ENCODE peak calls at places on chromosomes 3 and 15, in nine cellular contexts. S is brain microvascular endothelial cell, P is BE2C, C is HCT116, D is fibroblast of the aortic adventitia, K is endothelial cell, A is IMR-90, I is neural crest cell, N is mucosa of descending colon. Q is an unnamed sample.
A peak's percentile ranks its signal among the peaks of the same experiment; 100 is the strongest.

GRCh38 chr15:39564972-39565665 is 15.8 kb upstream of the THBS1 start:
- DNase-seq in S (no peak), P (no peak), C (no peak), D (no peak), K (no peak), A (no peak), I (no peak), N (no peak), Q (no peak)

GRCh38 chr15:46636220-46636619 is 1001.4 kb downstream of the SQOR start:
- DNase-seq in S (no peak), P (no peak), C (no peak), D (no peak), K (no peak), A (no peak), I (no peak), N (no peak), Q (no peak)

GRCh38 chr3:153162513-153163348 is 705 bp downstream of the RAP2B start:
- DNase-seq in S (no peak), P (no peak), C (no peak), D (peak; percentile 43), K (peak; percentile 41), A (peak; percentile 26), I (peak; percentile 34), N (peak; percentile 71), Q (peak; percentile 51)

GRCh38 chr15:50820808-50821382 is 55.4 kb upstream of the SPPL2A start:
- DNase-seq in S (no peak), P (no peak), C (no peak), D (no peak), K (no peak), A (no peak), I (no peak), N (no peak), Q (no peak)

GRCh38 chr15:79161837-79162508 is 71.4 kb upstream of the RASGRF1 start:
- DNase-seq in S (no peak), P (no peak), C (no peak), D (no peak), K (no peak), A (no peak), I (no peak), N (no peak), Q (no peak)

GRCh38 chr15:97547381-97547780 is 413.1 kb upstream of the ARRDC4 start:
- DNase-seq in S (no peak), P (no peak), C (no peak), D (no peak), K (no peak), A (no peak), I (no peak), N (no peak), Q (no peak)

GRCh38 chr3:100106531-100107155 is 7.7 kb downstream of the FILIP1L start:
- DNase-seq in S (peak; percentile 68), P (no peak), C (no peak), D (peak; percentile 59), K (no peak), A (peak; percentile 57), I (no peak), N (no peak), Q (no peak)

GRCh38 chr15:101211897-101212296 is 40.0 kb downstream of the CHSY1 start:
- DNase-seq in S (no peak), P (no peak), C (no peak), D (no peak), K (no peak), A (no peak), I (no peak), N (no peak), Q (no peak)

GRCh38 chr3:25592510-25592968 is 72.2 kb downstream of the TOP2B start:
- DNase-seq in S (peak; percentile 90), P (no peak), C (peak; percentile 33), D (peak; percentile 81), K (no peak), A (peak; percentile 78), I (no peak), N (no peak), Q (no peak)

GRCh38 chr3:98730338-98730737 is 32.8 kb upstream of the ST3GAL6 start:
- DNase-seq in S (peak; percentile 59), P (no peak), C (no peak), D (no peak), K (no peak), A (no peak), I (no peak), N (no peak), Q (no peak)

GRCh38 chr15:67998599-67999122 is 55.5 kb upstream of the PIAS1 start:
- DNase-seq in S (peak; percentile 37), P (no peak), C (no peak), D (peak; percentile 52), K (no peak), A (peak; percentile 62), I (no peak), N (peak; percentile 72), Q (no peak)

GRCh38 chr3:65953301-65953812 is 85.4 kb downstream of the MAGI1 start:
- DNase-seq in S (peak; percentile 28), P (no peak), C (peak; percentile 79), D (peak; percentile 45), K (no peak), A (no peak), I (no peak), N (peak; percentile 81), Q (no peak)

GRCh38 chr3:169668081-169668956 is 4.8 kb upstream of the MECOM start:
- DNase-seq in S (no peak), P (peak; percentile 34), C (no peak), D (peak; percentile 62), K (peak; percentile 55), A (peak; percentile 18), I (no peak), N (peak; percentile 67), Q (peak; percentile 49)

GRCh38 chr3:38165722-38166387 is 518 bp downstream of the OXSR1 start:
- DNase-seq in S (peak; percentile 43), P (no peak), C (no peak), D (peak; percentile 12), K (no peak), A (peak; percentile 46), I (no peak), N (peak; percentile 88), Q (peak; percentile 74)

GRCh38 chr3:185176756-185177359 is 24.0 kb upstream of the C3orf70 start:
- DNase-seq in S (peak; percentile 37), P (peak; percentile 52), C (peak; percentile 8), D (peak; percentile 50), K (peak; percentile 46), A (peak; percentile 40), I (peak; percentile 58), N (no peak), Q (peak; percentile 62)

GRCh38 chr3:4709336-4709735 is 216.2 kb downstream of the ITPR1 start:
- DNase-seq in S (no peak), P (no peak), C (no peak), D (peak; percentile 53), K (no peak), A (peak; percentile 43), I (no peak), N (no peak), Q (no peak)

GRCh38 chr3:22263042-22263441 is 512.0 kb upstream of the ZNF385D start:
- DNase-seq in S (peak; percentile 75), P (no peak), C (no peak), D (peak; percentile 64), K (no peak), A (peak; percentile 19), I (no peak), N (no peak), Q (no peak)

GRCh38 chr3:94069242-94069813 is 6.5 kb downstream of the NSUN3 start:
- DNase-seq in S (no peak), P (no peak), C (no peak), D (peak; percentile 62), K (no peak), A (peak; percentile 39), I (no peak), N (no peak), Q (no peak)

GRCh38 chr15:56759450-56759845 is 26.1 kb upstream of the ZNF280D start:
- DNase-seq in S (peak; percentile 98), P (no peak), C (no peak), D (peak; percentile 83), K (no peak), A (peak; percentile 98), I (no peak), N (no peak), Q (no peak)

GRCh38 chr15:65189102-65189740 is 4.1 kb upstream of the CLPX start:
- DNase-seq in S (peak; percentile 60), P (peak; percentile 50), C (peak; percentile 63), D (peak; percentile 80), K (peak; percentile 48), A (peak; percentile 67), I (peak; percentile 26), N (no peak), Q (no peak)

GRCh38 chr3:173275740-173276139 is 121.8 kb upstream of the NLGN1 start:
- DNase-seq in S (no peak), P (peak; percentile 23), C (peak; percentile 2), D (no peak), K (no peak), A (no peak), I (no peak), N (no peak), Q (no peak)
- TF ChIP-seq CTCF in S (no peak), P (peak; percentile 43), C (peak; percentile 53), D (no peak), K (no peak), A (no peak), I (no peak), N (no peak), Q (no peak)

GRCh38 chr15:23420806-23421575 is 26.1 kb downstream of the GOLGA6L2 start:
- DNase-seq in S (no peak), P (no peak), C (no peak), D (peak; percentile 33), K (no peak), A (no peak), I (no peak), N (no peak), Q (no peak)
- TF ChIP-seq CTCF in S (no peak), P (no peak), C (no peak), D (no peak), K (no peak), A (no peak), I (no peak), N (no peak), Q (no peak)

GRCh38 chr3:31432897-31433678 is 99.6 kb upstream of the STT3B start:
- DNase-seq in S (no peak), P (no peak), C (no peak), D (no peak), K (no peak), A (no peak), I (no peak), N (no peak), Q (no peak)
- TF ChIP-seq CTCF in S (no peak), P (no peak), C (no peak), D (no peak), K (no peak), A (no peak), I (no peak), N (no peak), Q (no peak)

GRCh38 chr3:50372349-50372748 is 13.0 kb upstream of the TMEM115 start:
- DNase-seq in S (no peak), P (peak; percentile 66), C (no peak), D (no peak), K (no peak), A (no peak), I (no peak), N (no peak), Q (no peak)
- TF ChIP-seq CTCF in S (no peak), P (peak; percentile 21), C (no peak), D (no peak), K (no peak), A (no peak), I (no peak), N (no peak), Q (no peak)

Q was measured in glutamatergic neuron.